ENCODE peak calls at places on chromosomes 6 and 20, in six cellular contexts. G, F, C, Z, X and T are unnamed samples.

GRCh38 chr6:20427856-20428255 is 26.2 kb downstream of the E2F3 start:
- DNase-seq in G (no peak), F (no peak), C (no peak), Z (no peak), X (no peak), T (no peak)

GRCh38 chr6:28747631-28748157 is 176.1 kb downstream of the TRIM27 start:
- DNase-seq in G (peak), F (no peak), C (peak), Z (peak), X (peak), T (peak)

GRCh38 chr6:617485-618100 is 39.3 kb downstream of the HUS1B start:
- DNase-seq in G (no peak), F (no peak), C (peak), Z (no peak), X (no peak), T (no peak)

GRCh38 chr6:150044621-150045145 is 19.4 kb upstream of the RAET1L start:
- DNase-seq in G (no peak), F (no peak), C (no peak), Z (no peak), X (no peak), T (no peak)

GRCh38 chr6:42251911-42252637 is 34.4 kb upstream of the MRPS10 start:
- DNase-seq in G (peak), F (peak), C (no peak), Z (peak), X (peak), T (peak)

GRCh38 chr20:49661560-49662329 is 51.9 kb downstream of the B4GALT5 start:
- DNase-seq in G (peak), F (no peak), C (no peak), Z (no peak), X (no peak), T (no peak)

GRCh38 chr6:80143312-80143960 is 37.0 kb downstream of the BCKDHB start:
- DNase-seq in G (peak), F (peak), C (no peak), Z (peak), X (peak), T (peak)

GRCh38 chr6:108989700-108990099 is 104.9 kb downstream of the SESN1 start:
- DNase-seq in G (no peak), F (peak), C (no peak), Z (no peak), X (no peak), T (no peak)

GRCh38 chr20:50995506-50995905 is 27.4 kb downstream of the KCNG1 start:
- DNase-seq in G (peak), F (no peak), C (no peak), Z (peak), X (peak), T (peak)

GRCh38 chr6:37809144-37809543 is 10.4 kb upstream of the ZFAND3 start:
- DNase-seq in G (peak), F (no peak), C (no peak), Z (peak), X (peak), T (no peak)

GRCh38 chr6:85287654-85288053 is 162.2 kb upstream of the NT5E start:
- DNase-seq in G (no peak), F (no peak), C (no peak), Z (no peak), X (no peak), T (no peak)

GRCh38 chr20:17768267-17768666 is 68.5 kb downstream of the BANF2 start:
- DNase-seq in G (no peak), F (no peak), C (no peak), Z (no peak), X (no peak), T (no peak)

GRCh38 chr20:63011798-63012197 is 5.0 kb upstream of the BHLHE23 start:
- DNase-seq in G (no peak), F (no peak), C (no peak), Z (no peak), X (no peak), T (no peak)

GRCh38 chr20:37880726-37881591 is 22.0 kb upstream of the VSTM2L start:
- DNase-seq in G (peak), F (no peak), C (peak), Z (peak), X (no peak), T (peak)

GRCh38 chr6:105993341-105993740 is 92.8 kb upstream of the PRDM1 start:
- DNase-seq in G (no peak), F (no peak), C (no peak), Z (no peak), X (no peak), T (peak)

GRCh38 chr20:9059931-9060330 is 9.0 kb upstream of the PLCB4 start:
- DNase-seq in G (peak), F (no peak), C (no peak), Z (peak), X (peak), T (no peak)

GRCh38 chr6:167150815-167151557 is 6.8 kb downstream of the GPR31 start:
- DNase-seq in G (no peak), F (no peak), C (no peak), Z (no peak), X (no peak), T (no peak)

GRCh38 chr6:44028767-44029166 is 98.5 kb downstream of the MRPL14 start:
- DNase-seq in G (peak), F (no peak), C (no peak), Z (no peak), X (peak), T (no peak)

GRCh38 chr20:34065260-34065659 is 46.8 kb downstream of the EIF2S2 start:
- DNase-seq in G (peak), F (no peak), C (no peak), Z (peak), X (peak), T (peak)

GRCh38 chr6:113149511-113149910 is 707.6 kb upstream of the MARCKS start:
- DNase-seq in G (peak), F (no peak), C (no peak), Z (peak), X (peak), T (no peak)

GRCh38 chr6:3383525-3383924 is 73.3 kb downstream of the SLC22A23 start:
- DNase-seq in G (peak), F (peak), C (no peak), Z (peak), X (peak), T (peak)

GRCh38 chr6:163438940-163439335 is 24.4 kb downstream of the QKI start:
- DNase-seq in G (no peak), F (peak), C (peak), Z (no peak), X (no peak), T (no peak)

DNA sequence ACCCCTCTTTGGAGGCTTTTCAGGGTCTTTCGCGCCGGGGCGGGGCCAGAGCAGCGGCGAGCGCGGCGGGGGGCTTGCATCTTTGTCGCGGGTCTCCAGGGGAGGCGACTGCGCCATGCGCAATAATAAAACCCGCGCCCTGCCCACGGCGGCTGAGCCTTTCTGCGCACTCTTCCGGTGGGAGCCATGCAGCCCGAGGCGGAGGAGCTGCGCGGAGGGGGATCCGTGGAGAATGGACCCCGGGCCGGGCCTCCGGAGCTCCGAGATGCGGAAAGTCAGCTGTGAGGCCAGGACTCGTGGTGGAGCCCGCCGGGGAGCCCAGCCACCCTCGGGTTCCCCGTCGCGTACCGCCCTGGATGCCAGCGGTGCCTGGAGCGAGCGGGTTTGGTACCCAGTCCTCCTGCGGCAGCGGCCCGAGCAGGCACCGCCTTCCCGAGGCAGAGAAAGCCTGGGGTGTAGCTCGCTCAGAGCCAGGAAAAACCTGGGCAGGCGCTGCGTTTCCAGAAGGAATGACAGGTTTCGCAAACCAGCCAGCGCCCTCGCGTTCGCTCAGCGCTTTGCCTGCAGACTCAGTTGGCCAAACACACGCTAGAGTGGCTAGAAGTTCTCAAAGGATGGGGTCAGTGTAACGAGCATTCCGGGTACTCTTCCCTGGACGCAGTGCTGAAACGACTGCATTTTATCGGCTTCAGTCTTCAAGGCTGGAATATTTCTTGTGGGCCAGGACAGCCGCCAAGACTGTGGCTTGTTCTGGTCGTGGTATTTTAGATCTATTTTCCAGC is 1.3 kb downstream of the AKAP12 start:
- DNase-seq in G (peak), F (peak), C (no peak), Z (peak), X (peak), T (peak)
- H3K4me3 ChIP-seq in G (peak), F (peak), C (no peak), Z (peak), X (peak), T (peak)

GRCh38 chr6:26235240-26235730 is 129.7 kb upstream of the BTN3A2 start:
- DNase-seq in G (peak), F (no peak), C (peak), Z (no peak), X (no peak), T (peak)
- H3K4me3 ChIP-seq in G (peak), F (peak), C (peak), Z (peak), X (peak), T (peak)

DNA sequence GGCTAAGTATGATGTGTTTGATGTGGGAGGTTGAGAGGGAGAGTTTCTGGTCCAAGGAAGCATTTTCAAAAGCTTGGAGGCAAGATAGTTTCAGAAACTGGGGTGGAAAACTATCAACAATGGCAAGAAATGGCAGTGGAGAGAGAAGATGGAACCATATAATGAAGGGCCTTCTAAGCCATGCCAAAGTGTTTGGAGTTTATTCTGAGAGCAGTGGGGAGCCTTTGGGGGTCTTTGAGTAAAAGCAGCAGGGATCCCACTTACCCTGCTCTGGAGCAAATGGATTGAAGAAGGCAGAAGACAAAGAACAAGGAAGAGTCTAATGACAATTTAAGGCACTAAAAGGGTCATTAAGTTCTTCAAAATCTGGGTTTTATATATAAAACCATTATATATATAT is 538.9 kb downstream of the UTRN start:
- DNase-seq in G (no peak), F (no peak), C (no peak), Z (no peak), X (no peak), T (no peak)
- H3K4me3 ChIP-seq in G (no peak), F (no peak), C (no peak), Z (no peak), X (no peak), T (no peak)

GRCh38 chr20:57347393-57347792 is 3.7 kb upstream of the RAE1 start:
- DNase-seq in G (no peak), F (no peak), C (no peak), Z (no peak), X (no peak), T (no peak)

GRCh38 chr20:57350086-57350710 is 857 bp upstream of the RAE1 start:
- DNase-seq in G (peak), F (no peak), C (no peak), Z (peak), X (peak), T (no peak)

GRCh38 chr20:57346477-57346876 is 4.6 kb upstream of the RAE1 start:
- DNase-seq in G (peak), F (peak), C (peak), Z (peak), X (peak), T (peak)

GRCh38 chr20:57351042-57351783 is at the start of gene RAE1:
- DNase-seq in G (peak), F (peak), C (peak), Z (peak), X (peak), T (peak)

GRCh38 chr20:57352305-57352704 is 1.2 kb downstream of the RAE1 start:
- DNase-seq in G (no peak), F (no peak), C (no peak), Z (no peak), X (no peak), T (no peak)
- H3K4me3 ChIP-seq in G (peak), F (no peak), C (peak), Z (peak), X (peak), T (peak)